ENCODE peak calls at places on chromosomes 2 and 18, in five cellular contexts. K, W, N, G and D are unnamed samples.

GRCh38 chr2:204871246-204871953 is 326.1 kb downstream of the PARD3B start:
- DNase-seq in K (peak; percentile 44), W (peak; percentile 23), N (no peak), G (no peak), D (no peak)

GRCh38 chr18:74899554-74899953 is 301.9 kb downstream of the ZNF407 start:
- DNase-seq in K (no peak), W (no peak), N (no peak), G (no peak), D (no peak)

GRCh38 chr2:36824281-36824680 is 127.8 kb downstream of the VIT start:
- DNase-seq in K (no peak), W (no peak), N (no peak), G (no peak), D (no peak)

GRCh38 chr2:189236066-189236465 is 56.5 kb upstream of the COL5A2 start:
- DNase-seq in K (peak; percentile 51), W (no peak), N (no peak), G (no peak), D (no peak)

GRCh38 chr18:7941533-7941932 is 374.4 kb downstream of the PTPRM start:
- DNase-seq in K (peak; percentile 83), W (peak; percentile 61), N (no peak), G (no peak), D (no peak)

GRCh38 chr2:24501813-24502212 is 10.8 kb downstream of the NCOA1 start:
- DNase-seq in K (no peak), W (no peak), N (no peak), G (no peak), D (no peak)

GRCh38 chr2:218323526-218324472 is 31.5 kb upstream of the TMBIM1 start:
- DNase-seq in K (peak; percentile 58), W (no peak), N (peak; percentile 75), G (peak; percentile 91), D (no peak)

GRCh38 chr2:151841025-151841424 is 12.8 kb upstream of the ARL5A start:
- DNase-seq in K (no peak), W (no peak), N (no peak), G (no peak), D (peak; percentile 33)

GRCh38 chr2:207766697-207767460 is 2.8 kb downstream of the FZD5 start:
- DNase-seq in K (no peak), W (no peak), N (peak; percentile 62), G (no peak), D (peak; percentile 34)

GRCh38 chr2:240555541-240556250 is 2.1 kb downstream of the ANKMY1 start:
- DNase-seq in K (no peak), W (no peak), N (no peak), G (no peak), D (peak; percentile 34)

GRCh38 chr2:200129756-200130462 is 174.5 kb downstream of the MAIP1 start:
- DNase-seq in K (no peak), W (no peak), N (no peak), G (no peak), D (no peak)

GRCh38 chr18:75360206-75360605 is 67.3 kb downstream of the SMIM21 start:
- DNase-seq in K (no peak), W (no peak), N (no peak), G (no peak), D (no peak)

GRCh38 chr2:179861777-179862117 is 335 bp upstream of the ZNF385B start:
- DNase-seq in K (no peak), W (no peak), N (no peak), G (no peak), D (no peak)

GRCh38 chr2:232315049-232315922 is 63.3 kb upstream of the ALPP start:
- DNase-seq in K (no peak), W (no peak), N (peak; percentile 80), G (no peak), D (peak; percentile 88)

GRCh38 chr18:45408218-45408617 is 207.1 kb upstream of the SLC14A2 start:
- DNase-seq in K (no peak), W (no peak), N (no peak), G (no peak), D (no peak)

GRCh38 chr2:230325316-230326243 is 1.4 kb upstream of the SP140L start:
- DNase-seq in K (no peak), W (no peak), N (no peak), G (no peak), D (no peak)

GRCh38 chr2:215360596-215360995 is 48.7 kb downstream of the ATIC start:
- DNase-seq in K (no peak), W (no peak), N (no peak), G (no peak), D (no peak)

GRCh38 chr2:118980022-118980421 is 38.0 kb downstream of the MARCO start:
- DNase-seq in K (no peak), W (no peak), N (no peak), G (peak; percentile 50), D (no peak)

GRCh38 chr18:63161728-63162195 is 157.8 kb downstream of the BCL2 start:
- DNase-seq in K (peak; percentile 16), W (no peak), N (peak; percentile 86), G (peak; percentile 93), D (no peak)

GRCh38 chr2:117785740-117786139 is 28.8 kb upstream of the DDX18 start:
- DNase-seq in K (peak; percentile 54), W (peak; percentile 57), N (no peak), G (no peak), D (no peak)

GRCh38 chr2:70959851-70960832 is 18.3 kb upstream of the ANKRD53 start:
- DNase-seq in K (no peak), W (peak; percentile 4), N (peak; percentile 53), G (peak; percentile 88), D (peak; percentile 11)

GRCh38 chr2:39623916-39624315 is 41.8 kb upstream of the TMEM178A start:
- DNase-seq in K (no peak), W (no peak), N (no peak), G (no peak), D (no peak)

GRCh38 chr18:70936160-70936559 is 647.3 kb downstream of the SOCS6 start:
- DNase-seq in K (no peak), W (no peak), N (no peak), G (no peak), D (no peak)

GRCh38 chr2:15874854-15875776 is 65.2 kb upstream of the MYCN start:
- DNase-seq in K (no peak), W (no peak), N (no peak), G (no peak), D (no peak)

GRCh38 chr2:43851026-43851980 is 12.5 kb downstream of the ABCG8 start:
- DNase-seq in K (no peak), W (peak; percentile 12), N (no peak), G (no peak), D (no peak)

GRCh38 chr2:161555826-161556225 is 68.4 kb upstream of the SLC4A10 start:
- DNase-seq in K (no peak), W (no peak), N (no peak), G (no peak), D (no peak)

GRCh38 chr2:23380562-23381065 is 4.4 kb upstream of the KLHL29 start:
- DNase-seq in K (no peak), W (no peak), N (no peak), G (no peak), D (peak; percentile 39)

GRCh38 chr2:136008205-136008865 is 22.9 kb upstream of the DARS1 start:
- DNase-seq in K (no peak), W (no peak), N (no peak), G (peak; percentile 93), D (peak; percentile 87)

GRCh38 chr2:11568436-11568835 is 34.6 kb downstream of the GREB1 start:
- DNase-seq in K (no peak), W (no peak), N (peak; percentile 29), G (no peak), D (no peak)

GRCh38 chr2:210818473-210818872 is 262.1 kb downstream of the CPS1 start:
- DNase-seq in K (no peak), W (no peak), N (no peak), G (no peak), D (no peak)

GRCh38 chr2:160940699-160941098 is 219.5 kb upstream of the TANK start:
- DNase-seq in K (no peak), W (no peak), N (no peak), G (no peak), D (no peak)

GRCh38 chr2:217865373-217865772 is 137.4 kb downstream of the TNS1 start:
- DNase-seq in K (no peak), W (no peak), N (no peak), G (no peak), D (no peak)

GRCh38 chr2:220966636-220967035 is 605.5 kb downstream of the EPHA4 start:
- DNase-seq in K (no peak), W (no peak), N (no peak), G (no peak), D (no peak)

GRCh38 chr2:156333951-156334495 is 1.5 kb upstream of the NR4A2 start:
- DNase-seq in K (peak; percentile 55), W (peak; percentile 49), N (peak; percentile 90), G (no peak), D (peak; percentile 78)

GRCh38 chr2:192749606-192750200 is 555.0 kb upstream of the TMEFF2 start:
- DNase-seq in K (peak; percentile 16), W (peak; percentile 9), N (no peak), G (no peak), D (no peak)

GRCh38 chr2:229920011-229920781 is 1.6 kb downstream of the TRIP12 start:
- DNase-seq in K (no peak), W (no peak), N (no peak), G (no peak), D (no peak)

DNA sequence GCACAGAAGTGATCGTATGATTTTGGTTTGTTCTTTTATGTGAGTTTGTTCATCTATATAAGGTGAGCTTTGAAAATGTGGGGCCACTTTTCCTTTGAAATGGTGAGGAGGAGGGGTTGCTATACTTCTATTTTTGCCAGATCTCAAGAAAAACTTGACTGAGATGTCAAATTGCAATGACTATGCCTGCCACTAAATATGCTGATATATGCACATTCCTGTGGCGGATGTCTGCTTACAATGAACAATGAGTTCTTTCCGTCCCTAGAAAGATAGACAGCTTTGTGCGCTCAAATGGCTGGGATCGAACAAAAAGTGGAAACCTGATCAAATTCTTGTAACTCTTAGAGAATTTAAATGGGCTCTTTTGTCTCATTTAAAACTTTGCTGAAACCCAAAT is 28.7 kb downstream of the MYT1L start:
- DNase-seq in K (no peak), W (no peak), N (no peak), G (no peak), D (no peak)
- TF ChIP-seq EP300 in K (no peak), W (no peak), N (no peak), G (no peak), D (no peak)

GRCh38 chr18:79679552-79680099 is at the start of gene CTDP1:
- DNase-seq in K (peak; percentile 94), W (peak; percentile 94), N (peak; percentile 92), G (peak; percentile 98), D (peak; percentile 90)
- TF ChIP-seq EP300 in K (no peak), W (no peak), N (no peak), G (peak; percentile 8), D (no peak)

DNA sequence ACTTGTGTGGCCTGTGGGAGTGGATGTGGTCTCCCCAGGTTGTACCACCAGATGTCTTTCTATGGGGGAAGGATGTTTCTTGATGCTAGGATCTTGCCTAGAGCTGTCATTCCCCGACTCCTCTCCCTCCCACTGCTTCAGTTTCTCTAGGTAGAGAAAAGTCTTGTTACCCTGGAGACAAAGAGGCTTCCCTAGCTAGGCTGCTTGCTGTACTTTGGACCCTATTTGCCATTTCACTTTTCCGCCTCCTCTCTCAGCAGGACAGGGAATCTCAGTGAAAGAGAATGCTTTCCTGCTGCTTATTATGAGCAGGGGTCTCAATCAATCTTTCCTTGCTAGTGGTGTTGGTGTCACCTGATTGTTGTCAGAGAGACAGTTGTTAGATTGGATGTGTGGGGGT is 818.9 kb upstream of the GYPC start:
- DNase-seq in K (no peak), W (no peak), N (no peak), G (no peak), D (no peak)
- TF ChIP-seq EP300 in K (no peak), W (no peak), N (no peak), G (no peak), D (no peak)

GRCh38 chr2:74482801-74483674 is at the start of the genes CCDC142 and TTC31:
- DNase-seq in K (peak; percentile 97), W (peak; percentile 93), N (peak; percentile 99), G (peak; percentile 99), D (peak; percentile 95)
- TF ChIP-seq EP300 in K (no peak), W (no peak), N (no peak), G (no peak), D (no peak)